ENCODE peak calls at places on chromosomes 3 and 15, in ten cellular contexts. U is left ventricle myocardium inferior; T is CD8-positive, alpha-beta memory T cell; K is ascending aorta; O is ovary; E is BJ; Q is mesendoderm; X is tibial artery; F is dorsolateral prefrontal cortex; B is bronchial epithelial cell. H is an unnamed sample.
A peak's percentile ranks its signal among the peaks of the same experiment; 100 is the strongest.

GRCh38 chr3:127473244-127474024 is 117.1 kb downstream of the TPRA1 start:
- DNase-seq in U (no peak), T (no peak), K (no peak), O (no peak), E (no peak), Q (peak; percentile 85), X (no peak), F (no peak), B (peak; percentile 29), H (no peak)

GRCh38 chr3:72938471-72939265 is 50.8 kb downstream of the GXYLT2 start:
- DNase-seq in U (peak; percentile 20), T (no peak), K (peak; percentile 84), O (peak; percentile 73), E (peak; percentile 90), Q (peak; percentile 97), X (peak; percentile 84), F (no peak), B (peak; percentile 82), H (no peak)

GRCh38 chr3:115186351-115187148 is 39.5 kb upstream of the ZBTB20 start:
- DNase-seq in U (no peak), T (no peak), K (no peak), O (no peak), E (no peak), Q (no peak), X (no peak), F (no peak), B (no peak), H (no peak)

GRCh38 chr3:78659386-78659987 is 1108.3 kb downstream of the ROBO1 start:
- DNase-seq in U (no peak), T (no peak), K (no peak), O (peak; percentile 34), E (no peak), Q (peak; percentile 45), X (no peak), F (no peak), B (peak; percentile 44), H (no peak)

GRCh38 chr3:149589332-149589731 is 68.5 kb downstream of the WWTR1 start:
- DNase-seq in U (no peak), T (no peak), K (no peak), O (no peak), E (no peak), Q (no peak), X (no peak), F (no peak), B (peak; percentile 61), H (no peak)

GRCh38 chr3:65758871-65759598 is 279.7 kb downstream of the MAGI1 start:
- DNase-seq in U (no peak), T (no peak), K (no peak), O (no peak), E (no peak), Q (no peak), X (no peak), F (no peak), B (no peak), H (no peak)

GRCh38 chr3:32821686-32822296 is 4.0 kb downstream of the TRIM71 start:
- DNase-seq in U (no peak), T (no peak), K (no peak), O (no peak), E (no peak), Q (no peak), X (no peak), F (no peak), B (no peak), H (peak; percentile 73)

GRCh38 chr15:28984421-28985375 is 98.9 kb downstream of the APBA2 start:
- DNase-seq in U (no peak), T (no peak), K (no peak), O (no peak), E (no peak), Q (peak; percentile 65), X (no peak), F (peak; percentile 94), B (no peak), H (no peak)

GRCh38 chr15:27805261-27806220 is 293.6 kb downstream of the OCA2 start:
- DNase-seq in U (no peak), T (no peak), K (no peak), O (no peak), E (no peak), Q (no peak), X (no peak), F (no peak), B (no peak), H (no peak)

GRCh38 chr3:119579366-119580147 is at the start of gene ADPRH:
- DNase-seq in U (peak; percentile 89), T (peak; percentile 32), K (peak; percentile 86), O (peak; percentile 76), E (no peak), Q (peak; percentile 88), X (peak; percentile 86), F (peak; percentile 58), B (peak; percentile 52), H (peak; percentile 97)

GRCh38 chr3:195257454-195258448 is 13.2 kb downstream of the XXYLT1 start:
- DNase-seq in U (no peak), T (no peak), K (no peak), O (no peak), E (no peak), Q (no peak), X (peak; percentile 56), F (no peak), B (no peak), H (no peak)

GRCh38 chr3:184335291-184335660 is 2.1 kb upstream of the FAM131A start:
- DNase-seq in U (no peak), T (no peak), K (no peak), O (no peak), E (no peak), Q (no peak), X (no peak), F (no peak), B (no peak), H (no peak)

GRCh38 chr15:65400760-65401606 is 21.8 kb downstream of the IGDCC4 start:
- DNase-seq in U (peak; percentile 48), T (peak; percentile 18), K (no peak), O (peak; percentile 87), E (no peak), Q (peak; percentile 96), X (no peak), F (no peak), B (peak; percentile 50), H (peak; percentile 77)
- H3K27me3 ChIP-seq in U (peaks cover 45% of the 10 kb centered on the region), T (peaks cover 15% of the 10 kb centered on the region), K (peaks cover 2% of the 10 kb centered on the region), O (no peaks in the 10 kb centered on the region), E (no peaks in the 10 kb centered on the region), Q (peaks cover 11% of the 10 kb centered on the region), X (peaks cover 32% of the 10 kb centered on the region), F (no peaks in the 10 kb centered on the region), B (peaks cover 10% of the 10 kb centered on the region), H (peaks cover 20% of the 10 kb centered on the region)

DNA sequence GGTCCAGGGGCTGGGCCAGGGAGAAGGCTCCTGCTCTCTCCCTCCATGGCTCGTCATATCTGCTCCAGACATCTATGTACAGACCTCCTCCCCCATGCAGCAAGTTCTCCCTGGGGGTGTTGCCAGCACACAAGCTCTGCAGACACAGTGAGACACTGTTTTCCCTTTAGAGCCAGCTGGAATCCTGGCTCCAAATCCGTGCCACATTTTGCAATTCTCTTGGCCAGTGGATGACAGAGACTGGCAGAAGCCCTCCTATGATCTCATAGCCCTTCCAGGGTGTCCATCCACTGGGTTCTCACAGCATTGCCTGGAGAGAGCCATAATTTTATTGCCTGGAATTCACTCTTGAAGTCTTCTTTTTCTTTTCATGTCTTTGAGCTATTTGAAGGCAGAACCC is 203.9 kb downstream of the TLE3 start:
- DNase-seq in U (peak; percentile 42), T (no peak), K (no peak), O (no peak), E (no peak), Q (peak; percentile 80), X (peak; percentile 72), F (peak; percentile 71), B (no peak), H (no peak)
- H3K27me3 ChIP-seq in U (peaks cover 87% of the 10 kb centered on the region), T (no peaks in the 10 kb centered on the region), K (no peaks in the 10 kb centered on the region), O (no peaks in the 10 kb centered on the region), E (peaks cover 10% of the 10 kb centered on the region), Q (no peaks in the 10 kb centered on the region), X (no peaks in the 10 kb centered on the region), F (no peaks in the 10 kb centered on the region), B (no peaks in the 10 kb centered on the region), H (peaks cover 7% of the 10 kb centered on the region)

DNA sequence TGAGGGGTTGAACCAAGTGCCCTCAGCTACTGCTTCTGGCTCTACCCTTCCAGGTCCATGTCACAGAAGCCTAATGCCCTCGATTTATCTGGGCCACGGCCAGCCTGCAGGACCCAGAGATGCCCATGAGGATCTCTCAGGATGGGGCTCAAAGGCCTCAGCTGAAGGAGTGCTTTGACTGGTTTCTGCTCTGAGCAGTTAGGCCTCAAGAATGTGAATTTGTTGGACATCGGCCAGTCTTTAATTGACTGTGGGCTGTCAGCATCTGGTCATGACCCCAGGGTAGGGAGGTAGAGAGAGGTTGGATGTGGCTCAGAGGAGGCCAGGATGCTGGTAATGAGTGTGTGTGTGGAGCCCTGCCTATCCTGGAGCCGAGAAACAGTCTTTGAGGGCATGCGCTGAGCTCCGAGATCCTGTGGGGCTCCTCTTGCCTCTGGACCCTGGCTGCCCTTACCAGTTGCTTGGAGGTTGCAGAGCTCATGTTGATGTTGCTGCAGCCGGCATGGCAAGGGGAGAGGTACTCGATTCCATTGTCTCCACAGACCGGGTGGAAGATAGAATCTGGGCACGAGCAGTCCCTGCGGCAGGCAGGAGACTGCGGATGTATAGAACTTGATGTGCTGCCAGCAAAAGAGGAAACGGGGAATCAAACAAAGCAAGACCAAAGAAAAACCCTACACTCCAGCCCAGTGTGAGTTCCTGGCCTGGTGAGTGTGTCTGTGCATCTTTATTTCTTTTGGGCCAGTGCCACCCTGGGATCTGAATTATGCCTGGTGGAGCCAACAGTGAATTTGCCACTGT is 49.2 kb upstream of the RAB6B start:
- DNase-seq in U (peak; percentile 25), T (no peak), K (peak; percentile 50), O (no peak), E (no peak), Q (no peak), X (peak; percentile 35), F (peak; percentile 35), B (peak; percentile 31), H (no peak)
- H3K27me3 ChIP-seq in U (no peaks in the 10 kb centered on the region), T (no peaks in the 10 kb centered on the region), K (no peaks in the 10 kb centered on the region), O (no peaks in the 10 kb centered on the region), E (peaks cover 5% of the 10 kb centered on the region), Q (no peaks in the 10 kb centered on the region), X (no peaks in the 10 kb centered on the region), F (no peaks in the 10 kb centered on the region), B (peaks cover 60% of the 10 kb centered on the region), H (no peaks in the 10 kb centered on the region)

GRCh38 chr15:99736702-99737101 is 3.5 kb upstream of the LYSMD4 start:
- DNase-seq in U (no peak), T (no peak), K (no peak), O (no peak), E (no peak), Q (no peak), X (no peak), F (no peak), B (no peak), H (no peak)

GRCh38 chr15:99733268-99734039 is at the start of gene LYSMD4:
- DNase-seq in U (peak; percentile 99), T (peak; percentile 99), K (peak; percentile 99), O (peak; percentile 99), E (peak; percentile 59), Q (peak; percentile 98), X (peak; percentile 99), F (peak; percentile 98), B (peak; percentile 82), H (peak; percentile 100)

GRCh38 chr15:99735868-99736267 is 2.6 kb upstream of the LYSMD4 start:
- DNase-seq in U (no peak), T (no peak), K (peak; percentile 62), O (no peak), E (no peak), Q (no peak), X (no peak), F (no peak), B (no peak), H (no peak)

GRCh38 chr15:99732711-99733267 is 448 bp downstream of the LYSMD4 start:
- DNase-seq in U (peak; percentile 35), T (no peak), K (peak; percentile 78), O (peak; percentile 81), E (no peak), Q (no peak), X (no peak), F (no peak), B (no peak), H (no peak)

GRCh38 chr15:99734575-99734974 is 1.3 kb upstream of the LYSMD4 start:
- DNase-seq in U (no peak), T (no peak), K (peak; percentile 43), O (no peak), E (no peak), Q (no peak), X (no peak), F (no peak), B (no peak), H (no peak)
- H3K27me3 ChIP-seq in U (no peaks in the 10 kb centered on the region), T (no peaks in the 10 kb centered on the region), K (no peaks in the 10 kb centered on the region), O (no peaks in the 10 kb centered on the region), E (peaks cover 2% of the 10 kb centered on the region), Q (no peaks in the 10 kb centered on the region), X (no peaks in the 10 kb centered on the region), F (no peaks in the 10 kb centered on the region), B (no peaks in the 10 kb centered on the region), H (no peaks in the 10 kb centered on the region)